ENCODE peak calls at places on chromosomes 7 and 10, in ten cellular contexts. N, F, J, L, Y, H, D, Q, R and M are unnamed samples.
A peak's percentile ranks its signal among the peaks of the same experiment; 100 is the strongest.

GRCh38 chr7:54811016-54811924 is 52.3 kb upstream of the SEC61G start:
- DNase-seq in Y (no peak), Q (no peak), D (peak; percentile 85), F (peak; percentile 90), J (no peak), N (no peak), L (peak; percentile 31), H (no peak), R (no peak), M (no peak)

GRCh38 chr10:85604884-85605283 is 761.7 kb downstream of the GRID1 start:
- DNase-seq in D (no peak), H (no peak), F (no peak), Q (no peak), N (no peak), Y (no peak), J (no peak), R (no peak), L (no peak), M (no peak)

GRCh38 chr7:45215611-45216062 is 58.0 kb downstream of the RAMP3 start:
- DNase-seq in N (no peak), H (no peak), F (no peak), L (no peak), J (no peak), Q (peak; percentile 52), Y (no peak), R (no peak), D (no peak), M (no peak)

GRCh38 chr7:8286118-8286517 is 24.2 kb upstream of the ICA1 start:
- DNase-seq in Y (no peak), H (no peak), N (no peak), J (no peak), R (no peak), Q (no peak), F (no peak), L (no peak), D (no peak), M (no peak)

GRCh38 chr10:109933984-109934565 is 10.8 kb upstream of the XPNPEP1 start:
- DNase-seq in R (no peak), Q (no peak), H (no peak), F (no peak), J (no peak), L (no peak), N (no peak), D (peak; percentile 76), Y (no peak), M (no peak)

GRCh38 chr10:132036153-132036886 is 29.4 kb upstream of the JAKMIP3 start:
- DNase-seq in Y (peak; percentile 72), J (peak; percentile 31), Q (no peak), D (peak; percentile 47), F (no peak), L (no peak), N (peak; percentile 66), R (no peak), H (no peak), M (no peak)

GRCh38 chr10:24979685-24980084 is 27.3 kb upstream of the PRTFDC1 start:
- DNase-seq in Q (no peak), J (no peak), L (no peak), R (no peak), F (no peak), H (no peak), Y (no peak), N (no peak), D (no peak), M (no peak)

GRCh38 chr7:149778696-149779501 is 5.5 kb upstream of the ZNF467 start:
- DNase-seq in N (peak; percentile 59), F (no peak), H (no peak), R (no peak), L (no peak), D (no peak), Q (no peak), J (no peak), Y (no peak), M (no peak)

GRCh38 chr7:22302951-22303423 is 54.0 kb downstream of the RAPGEF5 start:
- DNase-seq in L (no peak), H (no peak), Y (no peak), D (no peak), J (no peak), F (peak; percentile 30), R (no peak), N (no peak), Q (no peak), M (no peak)

GRCh38 chr10:5585517-5586222 is 60.9 kb downstream of the CALML3 start:
- DNase-seq in Q (no peak), J (no peak), D (peak; percentile 65), L (peak; percentile 43), R (no peak), N (no peak), F (no peak), H (no peak), Y (no peak), M (no peak)

GRCh38 chr7:34354906-34355305 is 303.1 kb upstream of the NPSR1 start:
- DNase-seq in R (no peak), J (no peak), Y (no peak), H (no peak), F (peak; percentile 75), Q (no peak), D (peak; percentile 11), N (no peak), L (peak; percentile 15), M (no peak)

GRCh38 chr10:49083256-49083655 is 32.1 kb downstream of the VSTM4 start:
- DNase-seq in Y (no peak), D (no peak), N (peak; percentile 72), J (no peak), R (peak; percentile 69), L (no peak), F (no peak), H (no peak), Q (no peak), M (no peak)

GRCh38 chr7:27173412-27174076 is 576 bp downstream of the HOXA10 start:
- DNase-seq in F (no peak), Y (peak; percentile 33), Q (no peak), N (peak; percentile 79), D (peak; percentile 59), H (no peak), R (peak; percentile 56), L (peak; percentile 17), J (no peak), M (peak; percentile 57)

GRCh38 chr10:86711237-86711956 is 43.1 kb downstream of the LDB3 start:
- DNase-seq in Y (peak; percentile 87), R (peak; percentile 87), J (peak; percentile 77), D (peak; percentile 97), N (peak; percentile 96), Q (peak; percentile 89), L (peak; percentile 89), H (peak; percentile 82), F (peak; percentile 87), M (peak; percentile 84)

GRCh38 chr7:116185956-116186355 is 24.4 kb upstream of the TES start:
- DNase-seq in R (no peak), H (no peak), Q (no peak), F (no peak), N (no peak), D (peak; percentile 49), J (no peak), Y (no peak), L (no peak), M (no peak)

GRCh38 chr10:119207713-119208552 is 562 bp downstream of the GRK5 start:
- DNase-seq in L (peak; percentile 39), H (peak; percentile 43), R (peak; percentile 73), N (peak; percentile 84), F (peak; percentile 75), J (peak; percentile 21), Q (peak; percentile 50), D (peak; percentile 62), Y (peak; percentile 67), M (peak; percentile 58)

DNA sequence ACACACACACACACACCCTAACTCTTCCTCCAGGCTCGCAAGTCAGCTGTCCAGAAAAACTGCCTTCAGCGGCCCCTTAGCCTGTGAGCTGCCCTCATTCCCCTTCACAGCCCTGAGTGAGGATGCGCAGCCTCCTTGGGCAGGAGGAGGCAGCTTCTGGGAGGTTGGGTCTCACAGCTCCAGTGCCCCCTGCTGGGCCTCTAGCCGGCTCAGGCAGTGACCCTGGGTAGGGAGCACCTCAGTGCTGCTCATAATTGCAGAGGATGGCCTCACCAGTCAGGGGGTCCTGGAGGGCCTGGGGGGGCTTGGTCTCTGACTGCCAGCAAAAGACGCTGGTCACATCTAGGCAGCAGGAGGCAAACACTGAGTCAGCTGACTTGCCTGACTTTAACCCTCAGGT is 43.7 kb downstream of the ZNF273 start:
- DNase-seq in D (no peak), F (no peak), N (no peak), J (peak; percentile 57), Y (peak; percentile 27), H (no peak), L (no peak), Q (peak; percentile 34), R (no peak), M (no peak)
- TF ChIP-seq CTCF in D (no peak), F (no peak), N (no peak), J (no peak), Y (no peak), H (peak; percentile 44), L (no peak), Q (peak; percentile 42), R (no peak), M (no peak)

GRCh38 chr7:73971701-73972341 is 56.2 kb upstream of the ELN start:
- DNase-seq in Q (no peak), L (peak; percentile 36), Y (no peak), H (no peak), N (peak; percentile 43), D (no peak), F (no peak), J (no peak), R (peak; percentile 33), M (no peak)
- TF ChIP-seq CTCF in Q (no peak), L (peak; percentile 8), Y (no peak), H (peak; percentile 55), N (no peak), D (peak; percentile 5), F (peak; percentile 16), J (no peak), R (no peak), M (no peak)

GRCh38 chr10:127196955-127197432 is 603 bp upstream of the INSYN2A start:
- DNase-seq in Q (no peak), H (no peak), R (no peak), F (no peak), N (no peak), D (no peak), J (no peak), Y (no peak), L (no peak), M (no peak)
- TF ChIP-seq CTCF in Q (no peak), H (no peak), R (no peak), F (no peak), N (no peak), D (no peak), J (no peak), Y (no peak), L (no peak), M (no peak)

DNA sequence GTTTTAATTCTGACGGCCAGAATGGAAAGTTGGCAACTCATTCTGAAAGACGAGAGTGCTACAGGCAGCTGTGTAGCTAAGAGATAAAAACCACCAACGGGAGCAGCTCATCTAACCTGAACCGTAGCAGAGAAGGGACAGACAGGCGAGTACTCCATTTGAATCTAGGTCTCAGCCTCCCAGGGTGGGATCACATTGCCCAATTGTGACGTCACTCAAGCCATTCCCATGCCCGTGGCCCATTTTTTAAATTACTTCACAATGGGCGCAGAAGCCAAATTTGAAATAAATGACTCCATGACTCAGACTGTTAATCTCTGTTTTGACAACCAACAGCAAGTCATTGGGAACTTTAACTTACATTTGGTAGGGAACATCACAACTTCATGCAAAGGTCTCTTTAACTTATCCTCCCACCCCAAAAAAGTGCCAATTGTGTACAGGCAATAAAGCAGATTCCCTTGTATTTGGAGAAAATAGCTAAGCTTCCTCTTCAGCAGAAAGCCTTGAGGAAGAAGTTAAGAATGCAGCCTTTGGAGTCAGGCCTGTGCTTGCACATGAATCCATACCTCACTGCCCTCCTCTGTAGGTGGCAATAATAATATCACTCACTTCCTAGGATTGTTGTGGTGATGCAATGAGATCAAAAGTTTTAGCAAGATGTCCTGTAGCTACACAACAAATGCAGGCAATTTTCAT is 93.2 kb upstream of the KIF5B start:
- DNase-seq in F (peak; percentile 99), N (no peak), D (peak; percentile 82), Q (no peak), J (no peak), L (peak; percentile 92), Y (no peak), R (no peak), H (no peak), M (no peak)
- TF ChIP-seq CTCF in F (peak; percentile 23), N (no peak), D (no peak), Q (no peak), J (no peak), L (no peak), Y (no peak), R (no peak), H (no peak), M (no peak)